ENCODE peak calls at places on chromosomes 2 and 18, in ten cellular contexts. One of them, this sample, is unnamed.

GRCh38 chr2:145724499-145724898 is 1204.6 kb upstream of the ZEB2 start:
- DNase-seq in neural crest cell: no peak
- DNase-seq in T47D: no peak
- DNase-seq in Ammon's horn: no peak
- DNase-seq in AG04450: no peak
- DNase-seq in fibroblast of lung: no peak
- DNase-seq in activated CD4-positive, alpha-beta T cell treated with anti-CD3 and anti-CD28 coated beads, Interleukin-2, amount 10 ng/mL, durations not matched to agents 7 days and 5 days: no peak
- DNase-seq in ureter: no peak
- DNase-seq in GM23248: peak
- DNase-seq in aorta: no peak
- DNase-seq in this sample: no peak

GRCh38 chr2:16330012-16330411 is 335.6 kb downstream of the CYRIA start:
- DNase-seq in neural crest cell: peak
- DNase-seq in T47D: no peak
- DNase-seq in Ammon's horn: no peak
- DNase-seq in AG04450: no peak
- DNase-seq in fibroblast of lung: no peak
- DNase-seq in activated CD4-positive, alpha-beta T cell treated with anti-CD3 and anti-CD28 coated beads, Interleukin-2, amount 10 ng/mL, durations not matched to agents 7 days and 5 days: no peak
- DNase-seq in ureter: no peak
- DNase-seq in GM23248: no peak
- DNase-seq in aorta: no peak
- DNase-seq in this sample: peak

GRCh38 chr2:226796840-226797288 is 2.8 kb downstream of the IRS1 start:
- DNase-seq in neural crest cell: no peak
- DNase-seq in T47D: no peak
- DNase-seq in Ammon's horn: peak
- DNase-seq in AG04450: no peak
- DNase-seq in fibroblast of lung: peak
- DNase-seq in activated CD4-positive, alpha-beta T cell treated with anti-CD3 and anti-CD28 coated beads, Interleukin-2, amount 10 ng/mL, durations not matched to agents 7 days and 5 days: no peak
- DNase-seq in ureter: peak
- DNase-seq in GM23248: peak
- DNase-seq in aorta: peak
- DNase-seq in this sample: no peak

GRCh38 chr18:5894613-5895299 is 566 bp downstream of the TMEM200C start:
- DNase-seq in neural crest cell: peak
- DNase-seq in T47D: no peak
- DNase-seq in Ammon's horn: no peak
- DNase-seq in AG04450: no peak
- DNase-seq in fibroblast of lung: peak
- DNase-seq in activated CD4-positive, alpha-beta T cell treated with anti-CD3 and anti-CD28 coated beads, Interleukin-2, amount 10 ng/mL, durations not matched to agents 7 days and 5 days: no peak
- DNase-seq in ureter: no peak
- DNase-seq in GM23248: peak
- DNase-seq in aorta: peak
- DNase-seq in this sample: peak

GRCh38 chr2:222730346-222731065 is 59.0 kb downstream of the MOGAT1 start:
- DNase-seq in neural crest cell: no peak
- DNase-seq in T47D: no peak
- DNase-seq in Ammon's horn: peak
- DNase-seq in AG04450: no peak
- DNase-seq in fibroblast of lung: no peak
- DNase-seq in activated CD4-positive, alpha-beta T cell treated with anti-CD3 and anti-CD28 coated beads, Interleukin-2, amount 10 ng/mL, durations not matched to agents 7 days and 5 days: peak
- DNase-seq in ureter: no peak
- DNase-seq in GM23248: no peak
- DNase-seq in aorta: no peak
- DNase-seq in this sample: no peak

GRCh38 chr2:26561918-26562810 is 79.0 kb downstream of the CIB4 start:
- DNase-seq in neural crest cell: no peak
- DNase-seq in T47D: peak
- DNase-seq in Ammon's horn: no peak
- DNase-seq in AG04450: no peak
- DNase-seq in fibroblast of lung: peak
- DNase-seq in activated CD4-positive, alpha-beta T cell treated with anti-CD3 and anti-CD28 coated beads, Interleukin-2, amount 10 ng/mL, durations not matched to agents 7 days and 5 days: peak
- DNase-seq in ureter: no peak
- DNase-seq in GM23248: peak
- DNase-seq in aorta: peak
- DNase-seq in this sample: no peak

GRCh38 chr2:32719933-32720716 is 92.3 kb downstream of the TTC27 start:
- DNase-seq in neural crest cell: no peak
- DNase-seq in T47D: no peak
- DNase-seq in Ammon's horn: no peak
- DNase-seq in AG04450: no peak
- DNase-seq in fibroblast of lung: no peak
- DNase-seq in activated CD4-positive, alpha-beta T cell treated with anti-CD3 and anti-CD28 coated beads, Interleukin-2, amount 10 ng/mL, durations not matched to agents 7 days and 5 days: no peak
- DNase-seq in ureter: no peak
- DNase-seq in GM23248: no peak
- DNase-seq in aorta: no peak
- DNase-seq in this sample: no peak

GRCh38 chr2:48248251-48248933 is 281.6 kb upstream of the STON1 start:
- DNase-seq in neural crest cell: no peak
- DNase-seq in T47D: peak
- DNase-seq in Ammon's horn: no peak
- DNase-seq in AG04450: peak
- DNase-seq in fibroblast of lung: peak
- DNase-seq in activated CD4-positive, alpha-beta T cell treated with anti-CD3 and anti-CD28 coated beads, Interleukin-2, amount 10 ng/mL, durations not matched to agents 7 days and 5 days: no peak
- DNase-seq in ureter: no peak
- DNase-seq in GM23248: peak
- DNase-seq in aorta: no peak
- DNase-seq in this sample: no peak

GRCh38 chr18:67362906-67363305 is 153.6 kb downstream of the DSEL start:
- DNase-seq in neural crest cell: no peak
- DNase-seq in T47D: no peak
- DNase-seq in Ammon's horn: no peak
- DNase-seq in AG04450: no peak
- DNase-seq in fibroblast of lung: no peak
- DNase-seq in activated CD4-positive, alpha-beta T cell treated with anti-CD3 and anti-CD28 coated beads, Interleukin-2, amount 10 ng/mL, durations not matched to agents 7 days and 5 days: no peak
- DNase-seq in ureter: no peak
- DNase-seq in GM23248: no peak
- DNase-seq in aorta: no peak
- DNase-seq in this sample: no peak

GRCh38 chr2:241985986-241986329 is 116.4 kb downstream of the RTP5 start:
- DNase-seq in neural crest cell: no peak
- DNase-seq in T47D: no peak
- DNase-seq in Ammon's horn: no peak
- DNase-seq in AG04450: no peak
- DNase-seq in fibroblast of lung: no peak
- DNase-seq in activated CD4-positive, alpha-beta T cell treated with anti-CD3 and anti-CD28 coated beads, Interleukin-2, amount 10 ng/mL, durations not matched to agents 7 days and 5 days: no peak
- DNase-seq in ureter: no peak
- DNase-seq in GM23248: no peak
- DNase-seq in aorta: no peak
- DNase-seq in this sample: no peak

GRCh38 chr2:120558892-120559291 is 176.8 kb upstream of the GLI2 start:
- DNase-seq in neural crest cell: no peak
- DNase-seq in T47D: no peak
- DNase-seq in Ammon's horn: no peak
- DNase-seq in AG04450: no peak
- DNase-seq in fibroblast of lung: no peak
- DNase-seq in activated CD4-positive, alpha-beta T cell treated with anti-CD3 and anti-CD28 coated beads, Interleukin-2, amount 10 ng/mL, durations not matched to agents 7 days and 5 days: no peak
- DNase-seq in ureter: no peak
- DNase-seq in GM23248: peak
- DNase-seq in aorta: no peak
- DNase-seq in this sample: no peak

GRCh38 chr2:120852200-120852815 is 116.6 kb downstream of the GLI2 start:
- DNase-seq in neural crest cell: no peak
- DNase-seq in T47D: no peak
- DNase-seq in Ammon's horn: no peak
- DNase-seq in AG04450: no peak
- DNase-seq in fibroblast of lung: no peak
- DNase-seq in activated CD4-positive, alpha-beta T cell treated with anti-CD3 and anti-CD28 coated beads, Interleukin-2, amount 10 ng/mL, durations not matched to agents 7 days and 5 days: no peak
- DNase-seq in ureter: no peak
- DNase-seq in GM23248: no peak
- DNase-seq in aorta: peak
- DNase-seq in this sample: no peak

GRCh38 chr2:127398239-127398590 is 10.4 kb upstream of the MAP3K2 start:
- DNase-seq in neural crest cell: no peak
- DNase-seq in T47D: no peak
- DNase-seq in Ammon's horn: peak
- DNase-seq in AG04450: peak
- DNase-seq in fibroblast of lung: peak
- DNase-seq in activated CD4-positive, alpha-beta T cell treated with anti-CD3 and anti-CD28 coated beads, Interleukin-2, amount 10 ng/mL, durations not matched to agents 7 days and 5 days: peak
- DNase-seq in ureter: peak
- DNase-seq in GM23248: peak
- DNase-seq in aorta: peak
- DNase-seq in this sample: no peak

GRCh38 chr2:176150338-176151198 is 782 bp upstream of the HOXD4 start:
- DNase-seq in neural crest cell: no peak
- DNase-seq in T47D: no peak
- DNase-seq in Ammon's horn: no peak
- DNase-seq in AG04450: no peak
- DNase-seq in fibroblast of lung: no peak
- DNase-seq in activated CD4-positive, alpha-beta T cell treated with anti-CD3 and anti-CD28 coated beads, Interleukin-2, amount 10 ng/mL, durations not matched to agents 7 days and 5 days: no peak
- DNase-seq in ureter: no peak
- DNase-seq in GM23248: no peak
- DNase-seq in aorta: no peak
- DNase-seq in this sample: no peak

GRCh38 chr18:57210101-57210661 is 63.3 kb downstream of the BOD1L2 start:
- DNase-seq in neural crest cell: peak
- DNase-seq in T47D: peak
- DNase-seq in Ammon's horn: peak
- DNase-seq in AG04450: peak
- DNase-seq in fibroblast of lung: peak
- DNase-seq in activated CD4-positive, alpha-beta T cell treated with anti-CD3 and anti-CD28 coated beads, Interleukin-2, amount 10 ng/mL, durations not matched to agents 7 days and 5 days: no peak
- DNase-seq in ureter: peak
- DNase-seq in GM23248: peak
- DNase-seq in aorta: peak
- DNase-seq in this sample: peak

GRCh38 chr2:66301073-66301766 is 133.7 kb upstream of the MEIS1 start:
- DNase-seq in neural crest cell: no peak
- DNase-seq in T47D: no peak
- DNase-seq in Ammon's horn: no peak
- DNase-seq in AG04450: no peak
- DNase-seq in fibroblast of lung: peak
- DNase-seq in activated CD4-positive, alpha-beta T cell treated with anti-CD3 and anti-CD28 coated beads, Interleukin-2, amount 10 ng/mL, durations not matched to agents 7 days and 5 days: no peak
- DNase-seq in ureter: no peak
- DNase-seq in GM23248: peak
- DNase-seq in aorta: peak
- DNase-seq in this sample: no peak

GRCh38 chr18:44821924-44822323 is 141.2 kb downstream of the SETBP1 start:
- DNase-seq in neural crest cell: no peak
- DNase-seq in T47D: no peak
- DNase-seq in Ammon's horn: no peak
- DNase-seq in AG04450: no peak
- DNase-seq in fibroblast of lung: no peak
- DNase-seq in activated CD4-positive, alpha-beta T cell treated with anti-CD3 and anti-CD28 coated beads, Interleukin-2, amount 10 ng/mL, durations not matched to agents 7 days and 5 days: no peak
- DNase-seq in ureter: no peak
- DNase-seq in GM23248: no peak
- DNase-seq in aorta: no peak
- DNase-seq in this sample: no peak

GRCh38 chr18:31607384-31607783 is 15.7 kb downstream of the TTR start:
- DNase-seq in neural crest cell: no peak
- DNase-seq in T47D: no peak
- DNase-seq in Ammon's horn: no peak
- DNase-seq in AG04450: no peak
- DNase-seq in fibroblast of lung: no peak
- DNase-seq in activated CD4-positive, alpha-beta T cell treated with anti-CD3 and anti-CD28 coated beads, Interleukin-2, amount 10 ng/mL, durations not matched to agents 7 days and 5 days: no peak
- DNase-seq in ureter: no peak
- DNase-seq in GM23248: no peak
- DNase-seq in aorta: no peak
- DNase-seq in this sample: no peak

GRCh38 chr2:31401580-31401979 is 13.0 kb downstream of the XDH start:
- DNase-seq in neural crest cell: no peak
- DNase-seq in T47D: no peak
- DNase-seq in Ammon's horn: no peak
- DNase-seq in AG04450: peak
- DNase-seq in fibroblast of lung: peak
- DNase-seq in activated CD4-positive, alpha-beta T cell treated with anti-CD3 and anti-CD28 coated beads, Interleukin-2, amount 10 ng/mL, durations not matched to agents 7 days and 5 days: no peak
- DNase-seq in ureter: no peak
- DNase-seq in GM23248: peak
- DNase-seq in aorta: no peak
- DNase-seq in this sample: no peak

GRCh38 chr2:191178806-191179514 is 28.2 kb upstream of the STAT4 start:
- DNase-seq in neural crest cell: no peak
- DNase-seq in T47D: no peak
- DNase-seq in Ammon's horn: no peak
- DNase-seq in AG04450: no peak
- DNase-seq in fibroblast of lung: peak
- DNase-seq in activated CD4-positive, alpha-beta T cell treated with anti-CD3 and anti-CD28 coated beads, Interleukin-2, amount 10 ng/mL, durations not matched to agents 7 days and 5 days: no peak
- DNase-seq in ureter: no peak
- DNase-seq in GM23248: peak
- DNase-seq in aorta: peak
- DNase-seq in this sample: no peak

GRCh38 chr18:57959278-57959677 is 84.7 kb upstream of the NEDD4L start:
- DNase-seq in neural crest cell: peak
- DNase-seq in T47D: peak
- DNase-seq in Ammon's horn: peak
- DNase-seq in AG04450: peak
- DNase-seq in fibroblast of lung: peak
- DNase-seq in activated CD4-positive, alpha-beta T cell treated with anti-CD3 and anti-CD28 coated beads, Interleukin-2, amount 10 ng/mL, durations not matched to agents 7 days and 5 days: no peak
- DNase-seq in ureter: no peak
- DNase-seq in GM23248: peak
- DNase-seq in aorta: no peak
- DNase-seq in this sample: peak

GRCh38 chr2:218954541-218955300 is 4.7 kb upstream of the CDK5R2 start:
- DNase-seq in neural crest cell: no peak
- DNase-seq in T47D: no peak
- DNase-seq in Ammon's horn: peak
- DNase-seq in AG04450: no peak
- DNase-seq in fibroblast of lung: no peak
- DNase-seq in activated CD4-positive, alpha-beta T cell treated with anti-CD3 and anti-CD28 coated beads, Interleukin-2, amount 10 ng/mL, durations not matched to agents 7 days and 5 days: no peak
- DNase-seq in ureter: no peak
- DNase-seq in GM23248: no peak
- DNase-seq in aorta: no peak
- DNase-seq in this sample: no peak

GRCh38 chr2:33289961-33290360 is 186.5 kb upstream of the RASGRP3 start:
- DNase-seq in neural crest cell: no peak
- DNase-seq in T47D: no peak
- DNase-seq in Ammon's horn: no peak
- DNase-seq in AG04450: no peak
- DNase-seq in fibroblast of lung: no peak
- DNase-seq in activated CD4-positive, alpha-beta T cell treated with anti-CD3 and anti-CD28 coated beads, Interleukin-2, amount 10 ng/mL, durations not matched to agents 7 days and 5 days: no peak
- DNase-seq in ureter: no peak
- DNase-seq in GM23248: no peak
- DNase-seq in aorta: no peak
- DNase-seq in this sample: no peak

GRCh38 chr2:148532049-148532428 is 112.5 kb upstream of the EPC2 start:
- DNase-seq in neural crest cell: no peak
- DNase-seq in T47D: no peak
- DNase-seq in Ammon's horn: no peak
- DNase-seq in AG04450: no peak
- DNase-seq in fibroblast of lung: no peak
- DNase-seq in activated CD4-positive, alpha-beta T cell treated with anti-CD3 and anti-CD28 coated beads, Interleukin-2, amount 10 ng/mL, durations not matched to agents 7 days and 5 days: no peak
- DNase-seq in ureter: no peak
- DNase-seq in GM23248: no peak
- DNase-seq in aorta: no peak
- DNase-seq in this sample: no peak

GRCh38 chr2:37456479-37456878 is 112.0 kb downstream of the QPCT start:
- DNase-seq in neural crest cell: no peak
- DNase-seq in T47D: no peak
- DNase-seq in Ammon's horn: no peak
- DNase-seq in AG04450: no peak
- DNase-seq in fibroblast of lung: no peak
- DNase-seq in activated CD4-positive, alpha-beta T cell treated with anti-CD3 and anti-CD28 coated beads, Interleukin-2, amount 10 ng/mL, durations not matched to agents 7 days and 5 days: peak
- DNase-seq in ureter: no peak
- DNase-seq in GM23248: peak
- DNase-seq in aorta: peak
- DNase-seq in this sample: no peak

GRCh38 chr18:68826111-68826510 is 28.2 kb downstream of the CCDC102B start:
- DNase-seq in neural crest cell: no peak
- DNase-seq in T47D: no peak
- DNase-seq in Ammon's horn: no peak
- DNase-seq in AG04450: no peak
- DNase-seq in fibroblast of lung: no peak
- DNase-seq in activated CD4-positive, alpha-beta T cell treated with anti-CD3 and anti-CD28 coated beads, Interleukin-2, amount 10 ng/mL, durations not matched to agents 7 days and 5 days: no peak
- DNase-seq in ureter: no peak
- DNase-seq in GM23248: peak
- DNase-seq in aorta: no peak
- DNase-seq in this sample: no peak

GRCh38 chr2:107633580-107634147 is 193.0 kb upstream of the RGPD4 start:
- DNase-seq in neural crest cell: no peak
- DNase-seq in T47D: no peak
- DNase-seq in Ammon's horn: no peak
- DNase-seq in AG04450: peak
- DNase-seq in fibroblast of lung: peak
- DNase-seq in activated CD4-positive, alpha-beta T cell treated with anti-CD3 and anti-CD28 coated beads, Interleukin-2, amount 10 ng/mL, durations not matched to agents 7 days and 5 days: no peak
- DNase-seq in ureter: no peak
- DNase-seq in GM23248: peak
- DNase-seq in aorta: no peak
- DNase-seq in this sample: no peak

GRCh38 chr2:8984152-8984551 is 19.3 kb downstream of the MBOAT2 start:
- DNase-seq in neural crest cell: no peak
- DNase-seq in T47D: no peak
- DNase-seq in Ammon's horn: no peak
- DNase-seq in AG04450: no peak
- DNase-seq in fibroblast of lung: peak
- DNase-seq in activated CD4-positive, alpha-beta T cell treated with anti-CD3 and anti-CD28 coated beads, Interleukin-2, amount 10 ng/mL, durations not matched to agents 7 days and 5 days: no peak
- DNase-seq in ureter: no peak
- DNase-seq in GM23248: peak
- DNase-seq in aorta: no peak
- DNase-seq in this sample: no peak